ENCODE peak calls at places on chromosomes 4 and X, in seven cellular contexts. M, A, W, L, K, S and H are unnamed samples.

GRCh38 chr4:73869130-73870055 is at the start of gene CXCL1:
- DNase-seq in L (no peak), M (peak), A (no peak), W (no peak), S (no peak), K (peak), H (peak)

GRCh38 chr4:152382057-152382785 is 153.7 kb downstream of the FBXW7 start:
- DNase-seq in L (no peak), S (no peak), M (peak), A (no peak), K (no peak), W (no peak), H (no peak)

GRCh38 chrX:132217203-132218073 is 1.8 kb downstream of the RAP2C start:
- DNase-seq in A (no peak), K (peak), L (peak), S (peak), M (peak), W (peak), H (peak)

GRCh38 chr4:14069871-14070270 is 442.3 kb upstream of the BOD1L1 start:
- DNase-seq in W (no peak), S (no peak), M (no peak), K (no peak), A (no peak), L (no peak), H (no peak)

GRCh38 chrX:154019061-154019621 is 561 bp downstream of the IRAK1 start:
- DNase-seq in S (no peak), M (no peak), W (peak), A (no peak), L (no peak), K (no peak), H (no peak)

GRCh38 chr4:129342820-129343219 is 246.9 kb downstream of the C4orf33 start:
- DNase-seq in L (no peak), A (no peak), M (peak), S (peak), W (no peak), K (no peak), H (no peak)

GRCh38 chr4:185602397-185602796 is 67.1 kb upstream of the PDLIM3 start:
- DNase-seq in M (no peak), W (no peak), A (no peak), L (no peak), S (no peak), K (no peak), H (no peak)

GRCh38 chr4:79211490-79211889 is 114.4 kb downstream of the NAA11 start:
- DNase-seq in L (no peak), M (no peak), W (no peak), K (no peak), A (no peak), S (no peak), H (no peak)

GRCh38 chrX:73850124-73851013 is 287.4 kb downstream of the CHIC1 start:
- DNase-seq in W (no peak), A (no peak), L (peak), K (no peak), S (no peak), M (peak), H (no peak)

GRCh38 chr4:42965326-42965725 is 72.8 kb downstream of the GRXCR1 start:
- DNase-seq in L (no peak), K (no peak), S (no peak), W (no peak), M (peak), A (no peak), H (no peak)

GRCh38 chr4:73501664-73502265 is 20.2 kb downstream of the AFM start:
- DNase-seq in W (no peak), M (no peak), K (no peak), A (no peak), S (no peak), L (no peak), H (no peak)

GRCh38 chr4:24471623-24472510 is 112.5 kb downstream of the DHX15 start:
- DNase-seq in W (peak), M (peak), A (no peak), L (no peak), S (no peak), K (peak), H (peak)

GRCh38 chr4:53196872-53197759 is 168.7 kb downstream of the SCFD2 start:
- DNase-seq in S (peak), A (peak), L (peak), W (no peak), K (no peak), M (peak), H (no peak)

GRCh38 chr4:155339588-155339987 is 37.2 kb downstream of the MAP9 start:
- DNase-seq in L (no peak), W (no peak), M (peak), A (no peak), S (no peak), K (no peak), H (no peak)

GRCh38 chr4:159927781-159928180 is 824.9 kb downstream of the RAPGEF2 start:
- DNase-seq in M (no peak), L (no peak), W (no peak), K (no peak), S (no peak), A (no peak), H (no peak)